ENCODE peak calls at places on chromosomes 12 and 14, in four cellular contexts. C, P, V and K are unnamed samples.

GRCh38 chr12:39831587-39832315 is 212.1 kb upstream of the ABCD2 start:
- DNase-seq in C (no peak), V (no peak), P (no peak), K (no peak)

GRCh38 chr12:4276524-4277204 is 3.1 kb downstream of the CCND2 start:
- DNase-seq in C (peak; percentile 97), V (peak; percentile 82), P (peak; percentile 87), K (peak; percentile 95)

GRCh38 chr12:105069936-105070702 is 14.1 kb downstream of the ALDH1L2 start:
- DNase-seq in P (no peak), V (no peak), C (no peak), K (no peak)

GRCh38 chr12:120856980-120857379 is 47.2 kb downstream of the SPPL3 start:
- DNase-seq in C (no peak), V (no peak), P (no peak), K (no peak)

GRCh38 chr14:36295642-36296627 is 24.5 kb downstream of the MBIP start:
- DNase-seq in C (no peak), P (no peak), V (no peak), K (no peak)

GRCh38 chr12:100154472-100155247 is 12.0 kb upstream of the BLTP3B start:
- DNase-seq in V (peak; percentile 79), C (peak; percentile 50), P (peak; percentile 82), K (no peak)

GRCh38 chr14:77033622-77034521 is 5.4 kb upstream of the IRF2BPL start:
- DNase-seq in C (peak; percentile 71), V (peak; percentile 89), P (peak; percentile 83), K (no peak)

GRCh38 chr14:76309572-76310551 is 66.1 kb upstream of the ESRRB start:
- DNase-seq in C (peak; percentile 3), P (peak; percentile 61), V (peak; percentile 51), K (no peak)

GRCh38 chr14:51520087-51520486 is 131.6 kb upstream of the FRMD6 start:
- DNase-seq in P (no peak), C (no peak), V (no peak), K (no peak)

GRCh38 chr14:91732859-91733477 is 1.1 kb upstream of the CATSPERB start:
- DNase-seq in C (no peak), V (no peak), P (no peak), K (no peak)

GRCh38 chr14:99384446-99385417 is 95.9 kb downstream of the SETD3 start:
- DNase-seq in V (no peak), C (no peak), P (no peak), K (no peak)

GRCh38 chr12:94571556-94571955 is 78.8 kb downstream of the TMCC3 start:
- DNase-seq in P (no peak), V (no peak), C (no peak), K (no peak)

GRCh38 chr12:96015672-96016071 is 19.5 kb upstream of the HAL start:
- DNase-seq in P (peak; percentile 23), V (peak; percentile 16), C (no peak), K (peak; percentile 17)

GRCh38 chr14:70391493-70392391 is 25.1 kb downstream of the SYNJ2BP start:
- DNase-seq in C (no peak), P (no peak), V (no peak), K (no peak)